ENCODE peak calls at places on chromosomes 5 and 9, in six cellular contexts. P, B, K, L, T and M are unnamed samples.

GRCh38 chr5:88952996-88953643 is 70.1 kb upstream of the MEF2C start:
- DNase-seq in P (no peak), B (peak; percentile 24), K (no peak), L (no peak), T (no peak), M (no peak)

GRCh38 chr5:138601444-138601843 is 26.2 kb upstream of the HSPA9 start:
- DNase-seq in P (peak; percentile 91), B (no peak), K (no peak), L (peak; percentile 90), T (no peak), M (no peak)

GRCh38 chr5:111830333-111830732 is 73.3 kb upstream of the NREP start:
- DNase-seq in P (peak; percentile 24), B (no peak), K (no peak), L (peak; percentile 18), T (no peak), M (no peak)

GRCh38 chr9:100324594-100325200 is 28.0 kb downstream of the TEX10 start:
- DNase-seq in P (peak; percentile 77), B (peak; percentile 11), K (no peak), L (peak; percentile 81), T (no peak), M (no peak)

GRCh38 chr5:160496334-160496733 is 74.7 kb downstream of the PTTG1 start:
- DNase-seq in P (no peak), B (no peak), K (no peak), L (no peak), T (no peak), M (no peak)

GRCh38 chr5:168286386-168286785 is 5.1 kb upstream of the WWC1 start:
- DNase-seq in P (no peak), B (no peak), K (no peak), L (no peak), T (no peak), M (no peak)

GRCh38 chr5:57719216-57719615 is 236.6 kb upstream of the ACTBL2 start:
- DNase-seq in P (no peak), B (no peak), K (no peak), L (peak; percentile 52), T (no peak), M (no peak)

GRCh38 chr5:96807099-96807654 is 568 bp downstream of the ERAP1 start:
- DNase-seq in P (peak; percentile 74), B (peak; percentile 62), K (peak; percentile 66), L (peak; percentile 91), T (peak; percentile 80), M (peak; percentile 90)

GRCh38 chr5:134649163-134649916 is 755 bp downstream of the SEC24A start:
- DNase-seq in P (no peak), B (peak; percentile 12), K (peak; percentile 23), L (peak; percentile 47), T (no peak), M (peak; percentile 80)

GRCh38 chr9:125988479-125989050 is 241.4 kb downstream of the PBX3 start:
- DNase-seq in P (no peak), B (no peak), K (no peak), L (no peak), T (no peak), M (no peak)

GRCh38 chr5:141507387-141508091 is 18.7 kb downstream of the PCDHGC5 start:
- DNase-seq in P (peak; percentile 85), B (peak; percentile 46), K (peak; percentile 46), L (peak; percentile 92), T (no peak), M (peak; percentile 84)

GRCh38 chr9:20207161-20207560 is 415.1 kb downstream of the MLLT3 start:
- DNase-seq in P (no peak), B (no peak), K (no peak), L (no peak), T (no peak), M (no peak)

GRCh38 chr9:98374385-98375051 is 119.1 kb upstream of the TBC1D2 start:
- DNase-seq in P (peak; percentile 83), B (no peak), K (no peak), L (peak; percentile 46), T (no peak), M (no peak)

GRCh38 chr9:99211746-99212145 is 10.0 kb downstream of the ALG2 start:
- DNase-seq in P (no peak), B (no peak), K (no peak), L (no peak), T (no peak), M (no peak)

GRCh38 chr9:128482186-128482585 is 22.3 kb upstream of the GLE1 start:
- DNase-seq in P (no peak), B (no peak), K (no peak), L (no peak), T (no peak), M (no peak)